ENCODE peak calls at places on chromosomes 7 and 10, in five cellular contexts. One of them, this sample, is unnamed.

GRCh38 chr10:118592675-118593330 is 2.6 kb downstream of the PRLHR start:
- DNase-seq in Peyer's patch: no peak
- DNase-seq in heart left ventricle: no peak
- DNase-seq in transverse colon: no peak
- DNase-seq in breast epithelium: no peak
- DNase-seq in this sample: no peak

GRCh38 chr7:76129366-76129765 is 72.3 kb upstream of the SRRM3 start:
- DNase-seq in breast epithelium: no peak
- DNase-seq in Peyer's patch: no peak
- DNase-seq in transverse colon: no peak
- DNase-seq in heart left ventricle: no peak
- DNase-seq in this sample: no peak

GRCh38 chr10:63520463-63521388 is 475 bp upstream of the REEP3 start:
- DNase-seq in Peyer's patch: peak; percentile 52
- DNase-seq in heart left ventricle: peak; percentile 83
- DNase-seq in transverse colon: peak; percentile 74
- DNase-seq in breast epithelium: peak; percentile 48
- DNase-seq in this sample: peak; percentile 35

GRCh38 chr7:150408393-150409299 is 29.5 kb downstream of the ZNF775 start:
- DNase-seq in breast epithelium: no peak
- DNase-seq in Peyer's patch: peak; percentile 76
- DNase-seq in transverse colon: peak; percentile 11
- DNase-seq in heart left ventricle: peak; percentile 23
- DNase-seq in this sample: no peak

GRCh38 chr7:136183981-136184380 is 206.8 kb upstream of the MTPN start:
- DNase-seq in Peyer's patch: no peak
- DNase-seq in heart left ventricle: no peak
- DNase-seq in transverse colon: no peak
- DNase-seq in breast epithelium: no peak
- DNase-seq in this sample: no peak

GRCh38 chr7:74051193-74051592 is 23.2 kb downstream of the ELN start:
- DNase-seq in transverse colon: no peak
- DNase-seq in breast epithelium: no peak
- DNase-seq in Peyer's patch: no peak
- DNase-seq in heart left ventricle: no peak
- DNase-seq in this sample: no peak

GRCh38 chr7:98802088-98802780 is 67.6 kb downstream of the TMEM130 start:
- DNase-seq in breast epithelium: no peak
- DNase-seq in transverse colon: peak; percentile 10
- DNase-seq in Peyer's patch: no peak
- DNase-seq in heart left ventricle: peak; percentile 64
- DNase-seq in this sample: no peak

GRCh38 chr7:1995426-1995825 is 237.3 kb downstream of the MAD1L1 start:
- DNase-seq in Peyer's patch: no peak
- DNase-seq in transverse colon: no peak
- DNase-seq in heart left ventricle: no peak
- DNase-seq in breast epithelium: no peak
- DNase-seq in this sample: no peak

GRCh38 chr7:85074016-85074415 is 112.8 kb downstream of the SEMA3D start:
- DNase-seq in heart left ventricle: no peak
- DNase-seq in breast epithelium: no peak
- DNase-seq in Peyer's patch: no peak
- DNase-seq in transverse colon: no peak
- DNase-seq in this sample: no peak

GRCh38 chr10:132446661-132447445 is 49.9 kb downstream of the PWWP2B start:
- DNase-seq in heart left ventricle: peak; percentile 68
- DNase-seq in breast epithelium: no peak
- DNase-seq in transverse colon: peak; percentile 90
- DNase-seq in Peyer's patch: peak; percentile 78
- DNase-seq in this sample: no peak

GRCh38 chr10:126050301-126050700 is 153.9 kb downstream of the FANK1 start:
- DNase-seq in breast epithelium: no peak
- DNase-seq in Peyer's patch: no peak
- DNase-seq in transverse colon: no peak
- DNase-seq in heart left ventricle: no peak
- DNase-seq in this sample: no peak

GRCh38 chr7:14389052-14389988 is 399.9 kb upstream of the ETV1 start:
- DNase-seq in Peyer's patch: no peak
- DNase-seq in heart left ventricle: no peak
- DNase-seq in transverse colon: no peak
- DNase-seq in breast epithelium: no peak
- DNase-seq in this sample: no peak

GRCh38 chr7:107610353-107610752 is 30.3 kb downstream of the BCAP29 start:
- DNase-seq in heart left ventricle: no peak
- DNase-seq in transverse colon: no peak
- DNase-seq in breast epithelium: no peak
- DNase-seq in Peyer's patch: no peak
- DNase-seq in this sample: no peak

GRCh38 chr10:26733750-26734568 is 36.5 kb downstream of the PDSS1 start:
- DNase-seq in Peyer's patch: no peak
- DNase-seq in transverse colon: peak; percentile 44
- DNase-seq in heart left ventricle: no peak
- DNase-seq in breast epithelium: peak; percentile 59
- DNase-seq in this sample: no peak

GRCh38 chr7:93921607-93922446 is at the start of gene GNG11:
- DNase-seq in transverse colon: peak; percentile 46
- DNase-seq in heart left ventricle: peak; percentile 92
- DNase-seq in breast epithelium: peak; percentile 56
- DNase-seq in Peyer's patch: peak; percentile 40
- DNase-seq in this sample: peak; percentile 61

DNA sequence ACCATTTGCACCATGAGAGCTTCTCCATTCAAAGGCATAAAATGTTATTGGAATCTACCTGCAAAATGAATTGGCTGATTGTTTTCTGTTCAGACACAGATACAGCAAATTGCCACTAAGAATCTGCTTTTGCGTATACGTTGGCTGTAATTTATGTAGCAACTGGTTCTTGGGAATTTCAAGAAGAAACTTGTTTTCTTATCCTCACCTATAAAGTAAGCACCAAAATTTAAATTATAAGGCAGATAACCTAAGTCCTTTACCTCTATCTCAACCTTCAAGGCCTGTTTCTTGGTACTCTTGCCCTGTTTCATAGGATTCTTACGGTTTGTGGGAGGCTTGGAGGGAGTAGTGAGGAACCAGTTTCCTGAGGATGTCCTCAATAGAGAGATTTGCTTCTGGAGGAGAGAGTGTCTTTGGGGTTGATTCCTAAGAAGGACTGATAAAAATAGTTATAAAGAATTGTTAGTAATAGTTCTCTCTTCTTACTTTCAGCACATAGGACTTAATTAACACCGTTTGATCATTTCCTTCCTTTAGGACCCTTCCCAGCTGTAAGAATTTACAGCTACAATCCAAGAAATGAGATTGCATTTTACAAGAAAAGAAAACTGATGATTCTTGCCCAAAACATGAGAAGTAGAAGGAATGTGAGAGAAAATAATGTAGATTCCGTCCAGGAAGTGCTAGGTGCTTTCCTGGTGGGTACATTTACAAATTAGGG is 2.0 kb downstream of the STAMBPL1 start:
- DNase-seq in transverse colon: no peak
- DNase-seq in Peyer's patch: no peak
- DNase-seq in breast epithelium: no peak
- DNase-seq in heart left ventricle: no peak
- DNase-seq in this sample: no peak
- H3K4me1 ChIP-seq in transverse colon: peaks cover 22% of the 10 kb centered on the region
- H3K4me1 ChIP-seq in Peyer's patch: peaks cover 36% of the 10 kb centered on the region
- H3K4me1 ChIP-seq in breast epithelium: no peaks in the 10 kb centered on the region
- H3K4me1 ChIP-seq in heart left ventricle: peaks cover 9% of the 10 kb centered on the region
- H3K4me1 ChIP-seq in this sample: peaks cover 18% of the 10 kb centered on the region

GRCh38 chr7:140316165-140316661 is 82.1 kb downstream of the SLC37A3 start:
- DNase-seq in heart left ventricle: peak; percentile 70
- DNase-seq in Peyer's patch: no peak
- DNase-seq in breast epithelium: peak; percentile 80
- DNase-seq in transverse colon: peak; percentile 69
- DNase-seq in this sample: peak; percentile 58
- TF ChIP-seq POLR2A in heart left ventricle: no peak
- TF ChIP-seq POLR2A in Peyer's patch: peak; percentile 22
- TF ChIP-seq POLR2A in breast epithelium: no peak
- TF ChIP-seq POLR2A in transverse colon: peak; percentile 17
- TF ChIP-seq POLR2A in this sample: no peak

GRCh38 chr10:100745882-100746412 is 565 bp downstream of the PAX2 start:
- DNase-seq in heart left ventricle: no peak
- DNase-seq in transverse colon: no peak
- DNase-seq in breast epithelium: no peak
- DNase-seq in Peyer's patch: no peak
- DNase-seq in this sample: no peak

GRCh38 chr10:100746413-100746931 is 1.1 kb downstream of the PAX2 start:
- DNase-seq in Peyer's patch: no peak
- DNase-seq in transverse colon: no peak
- DNase-seq in heart left ventricle: no peak
- DNase-seq in breast epithelium: no peak
- DNase-seq in this sample: no peak

GRCh38 chr10:100743626-100744135 is 1.7 kb upstream of the PAX2 start:
- DNase-seq in transverse colon: peak; percentile 54
- DNase-seq in Peyer's patch: no peak
- DNase-seq in breast epithelium: no peak
- DNase-seq in heart left ventricle: no peak
- DNase-seq in this sample: no peak

GRCh38 chr10:100744136-100744979 is 1.0 kb upstream of the PAX2 start:
- DNase-seq in transverse colon: no peak
- DNase-seq in breast epithelium: no peak
- DNase-seq in heart left ventricle: no peak
- DNase-seq in Peyer's patch: no peak
- DNase-seq in this sample: no peak

GRCh38 chr10:100744980-100745881 is at the start of gene PAX2:
- DNase-seq in Peyer's patch: no peak
- DNase-seq in transverse colon: no peak
- DNase-seq in heart left ventricle: no peak
- DNase-seq in breast epithelium: no peak
- DNase-seq in this sample: no peak
- H3K4me1 ChIP-seq in Peyer's patch: peaks cover 4% of the 10 kb centered on the region
- H3K4me1 ChIP-seq in transverse colon: peaks cover 39% of the 10 kb centered on the region
- H3K4me1 ChIP-seq in heart left ventricle: peaks cover 34% of the 10 kb centered on the region
- H3K4me1 ChIP-seq in breast epithelium: peaks cover 33% of the 10 kb centered on the region
- H3K4me1 ChIP-seq in this sample: peaks cover 50% of the 10 kb centered on the region

GRCh38 chr10:102502337-102503151 is at the start of gene ACTR1A:
- DNase-seq in heart left ventricle: peak; percentile 97
- DNase-seq in transverse colon: peak; percentile 97
- DNase-seq in Peyer's patch: peak; percentile 92
- DNase-seq in breast epithelium: peak; percentile 98
- DNase-seq in this sample: peak; percentile 94

GRCh38 chr10:102504976-102505300 is 1.2 kb downstream of the SUFU start:
- DNase-seq in heart left ventricle: no peak
- DNase-seq in Peyer's patch: no peak
- DNase-seq in breast epithelium: no peak
- DNase-seq in transverse colon: no peak
- DNase-seq in this sample: no peak

GRCh38 chr10:102502029-102502336 is 529 bp downstream of the ACTR1A start:
- DNase-seq in transverse colon: peak; percentile 99
- DNase-seq in breast epithelium: peak; percentile 99
- DNase-seq in heart left ventricle: peak; percentile 100
- DNase-seq in Peyer's patch: peak; percentile 98
- DNase-seq in this sample: peak; percentile 99

GRCh38 chr10:102504179-102504975 is 605 bp downstream of the SUFU start:
- DNase-seq in breast epithelium: peak; percentile 30
- DNase-seq in transverse colon: peak; percentile 29
- DNase-seq in heart left ventricle: peak; percentile 45
- DNase-seq in Peyer's patch: peak; percentile 25
- DNase-seq in this sample: peak; percentile 8

DNA sequence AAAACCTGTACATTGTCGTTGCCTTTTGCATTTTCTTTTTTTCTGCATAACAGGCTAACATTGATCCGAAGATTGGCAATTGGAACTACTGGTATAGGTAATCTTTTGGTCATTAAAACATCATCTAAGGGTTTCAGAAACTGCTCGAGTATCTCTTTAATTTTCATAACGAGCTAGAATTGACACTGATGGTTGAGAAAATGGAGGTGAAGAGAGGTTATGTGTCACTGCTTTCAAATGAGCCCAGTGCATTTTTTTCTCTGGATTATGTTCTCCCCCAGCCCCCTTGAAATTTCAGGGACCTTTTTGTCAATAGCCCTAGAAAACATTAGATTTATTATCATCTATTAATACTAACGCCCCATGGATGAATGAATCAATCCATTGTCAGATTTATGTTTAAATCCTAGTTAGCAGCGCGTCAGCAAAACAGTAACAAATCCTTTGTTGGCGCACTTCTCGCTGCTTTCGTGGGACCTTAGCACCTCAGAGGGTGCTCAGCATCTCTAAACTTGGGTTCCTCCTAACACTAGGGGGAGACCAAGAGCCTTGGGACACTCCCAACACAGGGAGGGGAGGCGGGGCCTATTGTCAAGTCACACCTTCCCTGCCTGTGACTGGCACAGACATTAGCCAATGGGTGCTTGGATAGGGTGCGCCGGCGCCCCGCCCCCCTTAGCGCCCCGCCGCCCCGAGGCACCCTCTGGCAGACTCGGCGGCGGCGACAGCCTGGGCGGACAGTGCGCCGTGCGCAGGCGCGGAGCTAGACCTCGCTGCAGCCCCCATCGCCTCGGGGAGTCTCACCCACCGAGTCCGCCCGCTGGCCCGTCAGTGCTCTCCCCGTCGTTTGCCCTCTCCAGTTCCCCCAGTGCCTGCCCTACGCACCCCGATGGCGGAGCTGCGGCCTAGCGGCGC is at the start of gene SUFU:
- DNase-seq in transverse colon: peak; percentile 99
- DNase-seq in heart left ventricle: peak; percentile 99
- DNase-seq in Peyer's patch: peak; percentile 100
- DNase-seq in breast epithelium: peak; percentile 98
- DNase-seq in this sample: peak; percentile 97
- TF ChIP-seq POLR2A in transverse colon: peak; percentile 55
- TF ChIP-seq POLR2A in heart left ventricle: peak; percentile 85
- TF ChIP-seq POLR2A in Peyer's patch: peak; percentile 73
- TF ChIP-seq POLR2A in breast epithelium: no peak
- TF ChIP-seq POLR2A in this sample: peak; percentile 81

DNA sequence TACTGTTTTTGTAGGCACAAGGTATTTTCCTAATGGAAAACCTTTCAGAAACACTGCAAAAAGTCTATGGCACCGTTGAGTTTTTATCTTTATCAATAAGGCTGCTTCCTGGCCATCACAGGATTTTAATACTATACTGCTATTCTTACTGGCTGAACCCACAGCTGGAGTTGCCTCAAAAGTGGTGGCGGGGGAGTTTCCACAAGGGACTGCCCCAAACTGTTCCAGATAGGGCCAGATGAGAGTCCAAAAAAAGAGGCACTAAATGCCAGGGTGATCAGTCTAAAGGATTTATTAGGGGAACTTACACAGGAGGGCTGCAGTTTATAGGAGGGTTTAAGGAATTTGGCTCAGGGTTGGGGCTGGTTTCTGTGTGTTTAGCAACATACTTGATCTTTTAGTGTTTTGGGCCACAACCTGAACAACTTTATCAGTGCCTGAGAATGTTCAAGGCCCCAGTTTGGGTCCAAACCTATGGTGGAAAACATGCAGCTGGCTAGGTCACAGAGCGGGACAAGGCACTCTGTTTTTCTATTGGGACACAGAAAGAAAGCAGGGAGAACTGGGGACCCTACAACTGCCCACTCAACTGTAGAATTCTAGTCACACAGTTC is 41.4 kb downstream of the STAM start:
- DNase-seq in Peyer's patch: no peak
- DNase-seq in breast epithelium: no peak
- DNase-seq in heart left ventricle: no peak
- DNase-seq in transverse colon: no peak
- DNase-seq in this sample: no peak
- H3K4me1 ChIP-seq in Peyer's patch: no peaks in the 10 kb centered on the region
- H3K4me1 ChIP-seq in breast epithelium: no peaks in the 10 kb centered on the region
- H3K4me1 ChIP-seq in heart left ventricle: peaks cover 19% of the 10 kb centered on the region
- H3K4me1 ChIP-seq in transverse colon: peaks cover 4% of the 10 kb centered on the region
- H3K4me1 ChIP-seq in this sample: no peaks in the 10 kb centered on the region

This sample was measured in tibial nerve.